ENCODE peak calls at places on chromosomes 3 and 15, in eight cellular contexts. J, E, T, F, L, S, A and B are unnamed samples.

GRCh38 chr15:90124487-90124886 is 22.2 kb upstream of the IDH2 start:
- DNase-seq in A (no peak), T (no peak), J (no peak), F (no peak), E (no peak), L (no peak), S (no peak), B (no peak)

GRCh38 chr3:173510565-173510964 is 113.0 kb downstream of the NLGN1 start:
- DNase-seq in F (no peak), A (no peak), E (no peak), S (no peak), T (no peak), L (no peak), J (no peak), B (no peak)

GRCh38 chr3:79390352-79390751 is 377.4 kb downstream of the ROBO1 start:
- DNase-seq in L (no peak), T (no peak), A (no peak), F (no peak), J (no peak), S (no peak), E (no peak), B (no peak)

GRCh38 chr3:187935623-187936156 is 190.4 kb upstream of the BCL6 start:
- DNase-seq in L (no peak), T (no peak), E (no peak), J (peak; percentile 33), S (no peak), F (no peak), A (no peak), B (no peak)

GRCh38 chr15:99704444-99704838 is 28.8 kb downstream of the LYSMD4 start:
- DNase-seq in S (peak; percentile 93), J (peak; percentile 90), E (peak; percentile 58), L (peak; percentile 94), A (no peak), F (no peak), T (peak; percentile 87), B (peak; percentile 54)

GRCh38 chr15:67967871-67968423 is 86.2 kb upstream of the PIAS1 start:
- DNase-seq in J (peak; percentile 47), F (no peak), T (no peak), S (peak; percentile 53), A (peak; percentile 97), E (peak; percentile 88), L (peak; percentile 91), B (no peak)

GRCh38 chr15:69749797-69750196 is 297.2 kb downstream of the RPLP1 start:
- DNase-seq in L (no peak), A (no peak), J (no peak), E (no peak), S (no peak), F (no peak), T (no peak), B (no peak)

GRCh38 chr15:68149059-68149458 is 56.1 kb downstream of the CALML4 start:
- DNase-seq in F (no peak), T (no peak), L (peak; percentile 27), A (no peak), E (no peak), S (peak; percentile 65), J (peak; percentile 66), B (no peak)

GRCh38 chr15:101206173-101206572 is 45.7 kb downstream of the CHSY1 start:
- DNase-seq in T (no peak), F (no peak), J (peak; percentile 95), S (peak; percentile 39), E (no peak), L (no peak), A (no peak), B (no peak)

GRCh38 chr15:68307131-68307928 is 29.8 kb downstream of the FEM1B start:
- DNase-seq in T (no peak), A (no peak), F (no peak), L (no peak), S (no peak), E (peak; percentile 31), J (no peak), B (no peak)

GRCh38 chr3:73365756-73366397 is 258.9 kb downstream of the PDZRN3 start:
- DNase-seq in F (no peak), J (peak; percentile 71), A (no peak), T (no peak), L (no peak), E (no peak), S (peak; percentile 93), B (peak; percentile 41)

GRCh38 chr3:72334681-72335457 is 513.4 kb downstream of the SHQ1 start:
- DNase-seq in E (peak; percentile 96), L (no peak), A (peak; percentile 93), S (no peak), T (no peak), F (no peak), J (no peak), B (no peak)

GRCh38 chr3:149539491-149539890 is 65.0 kb downstream of the TM4SF4 start:
- DNase-seq in L (no peak), A (no peak), J (no peak), F (no peak), E (no peak), T (no peak), S (peak; percentile 58), B (no peak)

GRCh38 chr3:149542375-149543312 is 68.1 kb downstream of the TM4SF4 start:
- DNase-seq in F (no peak), L (no peak), E (no peak), T (no peak), J (no peak), A (no peak), S (peak; percentile 54), B (no peak)

GRCh38 chr3:149536429-149536828 is 61.9 kb downstream of the TM4SF4 start:
- DNase-seq in A (no peak), S (peak; percentile 62), J (no peak), L (peak; percentile 78), T (no peak), F (no peak), E (peak; percentile 80), B (no peak)

GRCh38 chr3:149538371-149538770 is 63.9 kb downstream of the TM4SF4 start:
- DNase-seq in J (no peak), S (no peak), L (no peak), A (no peak), E (no peak), T (no peak), F (no peak), B (no peak)

GRCh38 chr3:149541091-149541491 is 66.6 kb downstream of the TM4SF4 start:
- DNase-seq in J (peak; percentile 71), L (no peak), A (no peak), E (no peak), F (no peak), T (no peak), S (peak; percentile 53), B (no peak)
- H3K4me3 ChIP-seq in J (no peak overlapping the region), L (no peak overlapping the region), A (no peak overlapping the region), E (no peak overlapping the region), F (no peak overlapping the region), T (no peak overlapping the region), S (no peak overlapping the region), B (no peak overlapping the region)

DNA sequence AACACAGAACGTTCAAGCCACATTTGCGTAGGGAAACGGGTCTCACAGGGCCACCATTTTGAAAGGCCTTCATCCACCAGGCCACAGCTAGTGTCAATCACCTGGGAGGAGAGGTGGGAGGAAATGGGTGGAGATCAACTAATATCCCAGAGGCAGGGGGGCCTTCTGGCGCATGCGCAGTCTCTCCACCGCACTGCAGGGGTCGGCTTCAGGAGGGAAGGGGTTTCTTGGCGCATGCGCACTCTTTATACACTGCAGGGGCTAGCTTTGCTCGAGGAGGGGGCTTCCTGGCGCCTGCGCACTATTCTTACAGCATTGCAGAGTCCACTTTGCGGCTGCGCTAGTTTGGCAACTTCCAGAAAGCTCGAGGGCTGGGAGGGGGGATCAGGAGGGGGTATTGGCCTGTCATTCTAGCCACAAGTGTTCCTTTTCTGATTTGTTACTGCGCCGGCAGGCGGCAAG is 173.2 kb upstream of the NDN start:
- DNase-seq in L (peak; percentile 80), F (no peak), J (no peak), T (no peak), A (no peak), E (peak; percentile 95), S (no peak), B (no peak)
- H3K4me3 ChIP-seq in L (peak overlapping the region; percentile 39), F (no peak overlapping the region), J (no peak overlapping the region), T (no peak overlapping the region), A (no peak overlapping the region), E (peak overlapping the region; percentile 59), S (no peak overlapping the region), B (no peak overlapping the region)

GRCh38 chr3:169966086-169966950 is at the start of gene SEC62:
- DNase-seq in S (peak; percentile 89), T (peak; percentile 68), E (peak; percentile 98), F (peak; percentile 40), L (peak; percentile 97), J (peak; percentile 88), A (peak; percentile 95), B (peak; percentile 73)

GRCh38 chr3:169968224-169968623 is 1.6 kb downstream of the SEC62 start:
- DNase-seq in S (no peak), T (no peak), A (no peak), L (no peak), E (no peak), J (no peak), F (no peak), B (no peak)

GRCh38 chr3:169964176-169964575 is 2.4 kb upstream of the SEC62 start:
- DNase-seq in S (peak; percentile 40), J (peak; percentile 56), T (no peak), F (no peak), L (no peak), A (no peak), E (no peak), B (no peak)

GRCh38 chr3:169966951-169967915 is 626 bp downstream of the SEC62 start:
- DNase-seq in F (no peak), T (peak; percentile 2), E (no peak), S (peak; percentile 42), J (peak; percentile 49), A (peak; percentile 71), L (peak; percentile 72), B (no peak)

DNA sequence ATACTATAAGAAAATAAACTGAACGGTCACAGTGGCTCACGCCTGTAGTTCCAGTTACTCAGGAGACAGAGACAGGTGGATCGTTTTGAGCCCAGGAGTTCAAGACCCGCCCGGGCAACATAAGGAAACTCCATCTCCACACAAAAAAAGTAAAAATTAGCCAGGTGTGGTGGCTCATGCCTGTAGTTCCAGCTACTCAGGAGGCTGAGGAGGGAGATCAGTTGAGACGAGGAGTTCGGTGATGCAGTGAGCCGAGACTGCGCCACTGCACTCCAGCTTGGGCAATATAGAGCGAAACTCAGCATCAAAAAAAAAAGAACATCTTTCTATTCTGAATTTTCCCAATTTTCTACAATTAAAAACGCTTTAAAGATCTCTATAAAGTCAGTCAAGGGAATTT is 1.0 kb upstream of the SEC62 start:
- DNase-seq in J (no peak), F (no peak), T (no peak), E (no peak), L (no peak), S (no peak), A (no peak), B (no peak)
- H3K4me3 ChIP-seq in J (no peak overlapping the region), F (no peak overlapping the region), T (no peak overlapping the region), E (peak overlapping the region; percentile 96), L (peak overlapping the region; percentile 91), S (no peak overlapping the region), A (peak overlapping the region; percentile 78), B (no peak overlapping the region)

GRCh38 chr3:195892105-195892354 is 16.3 kb downstream of the TNK2 start:
- DNase-seq in L (no peak), A (no peak), F (no peak), J (no peak), S (no peak), T (no peak), E (no peak), B (no peak)
- H3K4me3 ChIP-seq in L (no peak overlapping the region), A (no peak overlapping the region), F (no peak overlapping the region), J (no peak overlapping the region), S (peak overlapping the region; percentile 63), T (no peak overlapping the region), E (no peak overlapping the region), B (peak overlapping the region; percentile 51)